ENCODE peak calls at places on chromosomes 1 and 21, in ten cellular contexts. W is NCI-H510A treated with DMSO at 0.1 percent for 48 hours; T is stimulated activated CD8-positive, alpha-beta memory T cell treated with anti-CD3 and anti-CD28 coated beads, Interleukin-4, amount 100 ng/mL, for 24 hours; Z is HTR-8/SVneo; V is LNCaP clone FGC; S is Right ventricle myocardium superior; A is GM23248; K is NCI-H1436; M is ELR; Y is esophagus muscularis mucosa. E is an unnamed sample.

GRCh38 chr1:15154480-15155036 is 1.0 kb downstream of the TMEM51 start:
- DNase-seq in W (no peak), T (no peak), Z (no peak), V (no peak), S (peak), A (peak), K (no peak), M (peak), Y (no peak), E (no peak)

GRCh38 chr1:95023399-95024050 is 49.2 kb downstream of the ALG14 start:
- DNase-seq in W (no peak), T (no peak), Z (peak), V (no peak), S (no peak), A (peak), K (no peak), M (peak), Y (peak), E (no peak)

GRCh38 chr1:233675893-233676292 is 62.0 kb downstream of the KCNK1 start:
- DNase-seq in W (no peak), T (no peak), Z (no peak), V (no peak), S (no peak), A (no peak), K (no peak), M (no peak), Y (peak), E (no peak)

GRCh38 chr1:81954388-81955023 is 153.8 kb downstream of the ADGRL2 start:
- DNase-seq in W (peak), T (no peak), Z (no peak), V (no peak), S (no peak), A (no peak), K (peak), M (no peak), Y (no peak), E (no peak)

GRCh38 chr1:40556121-40556520 is 24.7 kb downstream of the ZNF684 start:
- DNase-seq in W (no peak), T (no peak), Z (no peak), V (no peak), S (no peak), A (no peak), K (no peak), M (no peak), Y (no peak), E (no peak)

GRCh38 chr1:64041366-64042131 is 161.9 kb upstream of the UBE2U start:
- DNase-seq in W (no peak), T (no peak), Z (no peak), V (no peak), S (no peak), A (no peak), K (no peak), M (no peak), Y (peak), E (no peak)

GRCh38 chr1:27618341-27619067 is 14.6 kb upstream of the AHDC1 start:
- DNase-seq in W (no peak), T (no peak), Z (no peak), V (no peak), S (no peak), A (no peak), K (no peak), M (no peak), Y (no peak), E (no peak)

GRCh38 chr21:46551636-46552241 is 53.1 kb downstream of the S100B start:
- DNase-seq in W (no peak), T (no peak), Z (no peak), V (no peak), S (peak), A (no peak), K (no peak), M (no peak), Y (peak), E (no peak)

GRCh38 chr1:215631489-215631888 is 64.4 kb downstream of the KCTD3 start:
- DNase-seq in W (peak), T (no peak), Z (no peak), V (peak), S (no peak), A (peak), K (no peak), M (peak), Y (no peak), E (no peak)

GRCh38 chr1:208929575-208929974 is 653.9 kb upstream of the CAMK1G start:
- DNase-seq in W (no peak), T (no peak), Z (no peak), V (no peak), S (no peak), A (peak), K (no peak), M (peak), Y (peak), E (no peak)

GRCh38 chr1:18900303-18900841 is 2.0 kb downstream of the ALDH4A1 start:
- DNase-seq in W (no peak), T (no peak), Z (no peak), V (no peak), S (no peak), A (no peak), K (no peak), M (no peak), Y (no peak), E (no peak)

GRCh38 chr1:3827813-3828307 is 29.2 kb downstream of the CEP104 start:
- DNase-seq in W (no peak), T (no peak), Z (no peak), V (no peak), S (no peak), A (no peak), K (no peak), M (peak), Y (no peak), E (no peak)

GRCh38 chr1:36466370-36467026 is 2.3 kb upstream of the MRPS15 start:
- DNase-seq in W (no peak), T (no peak), Z (no peak), V (no peak), S (no peak), A (no peak), K (no peak), M (no peak), Y (no peak), E (no peak)

GRCh38 chr21:25658427-25658980 is 19.4 kb downstream of the JAM2 start:
- DNase-seq in W (no peak), T (no peak), Z (no peak), V (no peak), S (no peak), A (no peak), K (no peak), M (no peak), Y (no peak), E (no peak)

GRCh38 chr1:232921416-232921815 is 29.0 kb upstream of the NTPCR start:
- DNase-seq in W (no peak), T (no peak), Z (no peak), V (no peak), S (no peak), A (peak), K (no peak), M (no peak), Y (no peak), E (no peak)

GRCh38 chr1:206816390-206817287 is 44.3 kb upstream of the IL10 start:
- DNase-seq in W (no peak), T (no peak), Z (no peak), V (no peak), S (no peak), A (peak), K (no peak), M (no peak), Y (no peak), E (no peak)

GRCh38 chr1:220775238-220775853 is 11.4 kb upstream of the MTARC1 start:
- DNase-seq in W (no peak), T (peak), Z (peak), V (no peak), S (no peak), A (peak), K (peak), M (peak), Y (no peak), E (no peak)

GRCh38 chr1:82775402-82776000 is 974.8 kb downstream of the ADGRL2 start:
- DNase-seq in W (no peak), T (peak), Z (no peak), V (no peak), S (peak), A (peak), K (no peak), M (peak), Y (no peak), E (peak)

GRCh38 chr1:36528361-36529349 is 45.9 kb upstream of the CSF3R start:
- DNase-seq in W (peak), T (no peak), Z (no peak), V (no peak), S (no peak), A (no peak), K (no peak), M (peak), Y (no peak), E (no peak)

GRCh38 chr1:5312299-5312686 is 657.9 kb downstream of the AJAP1 start:
- DNase-seq in W (peak), T (no peak), Z (no peak), V (no peak), S (no peak), A (no peak), K (no peak), M (no peak), Y (no peak), E (no peak)

GRCh38 chr1:150813028-150813707 is 5.1 kb upstream of the CTSK start:
- DNase-seq in W (peak), T (no peak), Z (peak), V (peak), S (peak), A (peak), K (no peak), M (peak), Y (no peak), E (peak)

GRCh38 chr21:46347791-46348381 is 23.9 kb downstream of the PCNT start:
- DNase-seq in W (no peak), T (no peak), Z (no peak), V (no peak), S (peak), A (peak), K (no peak), M (no peak), Y (no peak), E (no peak)

GRCh38 chr1:25694591-25695007 is 78.0 kb downstream of the MAN1C1 start:
- DNase-seq in W (no peak), T (no peak), Z (no peak), V (no peak), S (no peak), A (peak), K (no peak), M (no peak), Y (no peak), E (no peak)

GRCh38 chr1:212478467-212479025 is 45.8 kb downstream of the NENF start:
- DNase-seq in W (no peak), T (no peak), Z (no peak), V (no peak), S (no peak), A (no peak), K (no peak), M (no peak), Y (no peak), E (no peak)

GRCh38 chr21:44800971-44801467 is 601 bp downstream of the UBE2G2 start:
- DNase-seq in W (peak), T (no peak), Z (peak), V (no peak), S (no peak), A (peak), K (peak), M (peak), Y (no peak), E (no peak)